ENCODE peak calls at places on chromosomes 3 and 15, in five cellular contexts. P is MCF 10A, J is foreskin fibroblast, O is epithelial cell of esophagus, Q is GM13976. G is an unnamed sample.

GRCh38 chr3:12710062-12710461 is 46.1 kb upstream of the RAF1 start:
- DNase-seq in P (no peak), J (no peak), O (no peak), Q (no peak), G (no peak)

GRCh38 chr3:23859839-23860382 is 54.2 kb downstream of the UBE2E1 start:
- DNase-seq in P (no peak), J (no peak), O (no peak), Q (no peak), G (no peak)

GRCh38 chr3:61964566-61964965 is 403.2 kb downstream of the PTPRG start:
- DNase-seq in P (no peak), J (peak; percentile 13), O (no peak), Q (no peak), G (no peak)

GRCh38 chr3:49134471-49135265 is 1.8 kb upstream of the LAMB2 start:
- DNase-seq in P (no peak), J (no peak), O (no peak), Q (no peak), G (no peak)

GRCh38 chr3:12470111-12470510 is 14.2 kb upstream of the TSEN2 start:
- DNase-seq in P (peak; percentile 15), J (peak; percentile 66), O (peak; percentile 53), Q (no peak), G (no peak)

GRCh38 chr15:49876401-49877038 is 242.5 kb downstream of the ATP8B4 start:
- DNase-seq in P (no peak), J (no peak), O (peak; percentile 46), Q (no peak), G (no peak)

GRCh38 chr3:13782501-13782900 is 97.4 kb downstream of the WNT7A start:
- DNase-seq in P (no peak), J (no peak), O (no peak), Q (no peak), G (no peak)

GRCh38 chr15:79170256-79170664 is 79.7 kb upstream of the RASGRF1 start:
- DNase-seq in P (peak; percentile 44), J (peak; percentile 9), O (peak; percentile 84), Q (no peak), G (no peak)

GRCh38 chr3:153927107-153927506 is 194.1 kb upstream of the ARHGEF26 start:
- DNase-seq in P (peak; percentile 72), J (peak; percentile 64), O (peak; percentile 38), Q (no peak), G (no peak)

GRCh38 chr3:111584724-111585123 is 10.4 kb downstream of the ZBED2 start:
- DNase-seq in P (no peak), J (no peak), O (no peak), Q (no peak), G (no peak)

GRCh38 chr3:197795200-197795599 is 4.1 kb downstream of the LRCH3 start:
- DNase-seq in P (peak; percentile 91), J (peak; percentile 94), O (peak; percentile 71), Q (no peak), G (no peak)

GRCh38 chr3:16496408-16497222 is 16.9 kb downstream of the RFTN1 start:
- DNase-seq in P (peak; percentile 55), J (no peak), O (peak; percentile 73), Q (no peak), G (no peak)

GRCh38 chr3:53350652-53351051 is 3.3 kb upstream of the DCP1A start:
- DNase-seq in P (peak; percentile 49), J (peak; percentile 33), O (peak; percentile 33), Q (peak; percentile 26), G (no peak)

GRCh38 chr15:63601026-63601726 is 4.0 kb downstream of the FBXL22 start:
- DNase-seq in P (peak; percentile 18), J (peak; percentile 35), O (peak; percentile 27), Q (peak; percentile 60), G (no peak)

GRCh38 chr3:197186887-197187588 is 111.4 kb downstream of the DLG1 start:
- DNase-seq in P (peak; percentile 77), J (peak; percentile 33), O (peak; percentile 63), Q (peak; percentile 52), G (peak; percentile 34)

GRCh38 chr3:188152660-188153497 is 1.1 kb upstream of the LPP start:
- DNase-seq in P (peak; percentile 77), J (peak; percentile 47), O (peak; percentile 69), Q (no peak), G (no peak)

GRCh38 chr3:164812042-164812441 is 266.3 kb downstream of the SI start:
- DNase-seq in P (no peak), J (no peak), O (no peak), Q (no peak), G (no peak)

GRCh38 chr3:164806188-164806587 is 272.1 kb downstream of the SI start:
- DNase-seq in P (no peak), J (no peak), O (peak; percentile 0), Q (no peak), G (no peak)
- TF ChIP-seq CTCF in P (no peak), J (no peak), O (no peak), Q (no peak), G (no peak)

GRCh38 chr3:78201066-78201465 is 1161.2 kb downstream of the ROBO2 start:
- DNase-seq in P (peak; percentile 2), J (no peak), O (no peak), Q (no peak), G (no peak)

DNA sequence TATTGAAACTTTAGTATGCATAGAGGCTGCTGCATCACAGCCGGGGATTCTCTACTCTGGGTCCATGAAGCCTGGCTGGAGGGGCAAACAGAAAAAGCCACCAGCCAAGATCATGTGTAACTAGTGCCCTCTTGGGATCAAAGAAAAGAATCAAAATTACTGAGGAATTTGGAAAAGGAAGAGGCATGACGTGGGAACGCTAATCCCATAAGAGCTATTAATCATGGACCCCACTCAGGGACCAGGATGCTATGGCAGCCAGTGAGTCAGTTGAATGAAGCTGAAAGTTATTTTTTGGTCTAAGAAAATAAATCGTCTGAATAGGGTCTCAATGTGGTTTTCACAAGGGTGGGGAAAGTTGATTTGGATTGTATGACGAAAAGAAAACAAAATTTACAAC is 1165.1 kb downstream of the ROBO2 start:
- DNase-seq in P (peak; percentile 48), J (peak; percentile 45), O (peak; percentile 35), Q (no peak), G (no peak)
- TF ChIP-seq CTCF in P (peak; percentile 22), J (no peak), O (no peak), Q (no peak), G (no peak)

DNA sequence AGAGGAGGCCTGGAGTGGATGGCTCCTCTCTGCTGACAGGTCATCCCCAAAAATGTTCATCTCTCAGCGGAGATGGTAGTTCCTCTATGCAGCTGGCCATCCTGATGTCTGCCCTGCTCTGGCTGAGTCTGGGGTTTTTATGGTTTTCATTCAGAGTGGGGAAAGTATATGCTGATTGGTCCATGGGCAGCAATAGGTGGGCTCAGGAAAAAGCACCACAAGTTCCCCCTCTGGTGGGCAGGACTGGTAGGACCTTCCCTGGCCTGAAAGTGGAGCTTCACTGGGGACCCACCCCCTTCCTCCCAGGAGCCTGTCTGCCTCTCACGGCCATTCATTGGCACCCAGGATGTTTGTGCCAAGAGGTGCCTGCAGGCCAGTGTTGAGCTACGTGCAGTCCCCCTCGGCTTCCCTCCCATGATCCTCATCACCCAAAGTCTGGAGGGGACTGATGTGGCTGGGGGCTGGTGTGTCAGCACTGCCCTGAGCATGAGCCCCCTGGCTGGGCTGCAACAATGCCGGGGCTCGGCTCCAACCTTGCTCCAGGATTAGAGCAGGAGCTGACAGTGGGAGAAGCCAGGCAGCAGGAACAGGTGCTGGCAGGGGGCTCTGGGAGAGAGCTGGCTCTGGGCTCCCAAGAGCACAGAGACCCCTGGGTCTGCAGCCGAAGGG is 13.1 kb upstream of the BLOC1S6 start:
- DNase-seq in P (peak; percentile 20), J (no peak), O (no peak), Q (no peak), G (no peak)
- TF ChIP-seq CTCF in P (peak; percentile 27), J (peak; percentile 40), O (no peak), Q (no peak), G (peak; percentile 27)

DNA sequence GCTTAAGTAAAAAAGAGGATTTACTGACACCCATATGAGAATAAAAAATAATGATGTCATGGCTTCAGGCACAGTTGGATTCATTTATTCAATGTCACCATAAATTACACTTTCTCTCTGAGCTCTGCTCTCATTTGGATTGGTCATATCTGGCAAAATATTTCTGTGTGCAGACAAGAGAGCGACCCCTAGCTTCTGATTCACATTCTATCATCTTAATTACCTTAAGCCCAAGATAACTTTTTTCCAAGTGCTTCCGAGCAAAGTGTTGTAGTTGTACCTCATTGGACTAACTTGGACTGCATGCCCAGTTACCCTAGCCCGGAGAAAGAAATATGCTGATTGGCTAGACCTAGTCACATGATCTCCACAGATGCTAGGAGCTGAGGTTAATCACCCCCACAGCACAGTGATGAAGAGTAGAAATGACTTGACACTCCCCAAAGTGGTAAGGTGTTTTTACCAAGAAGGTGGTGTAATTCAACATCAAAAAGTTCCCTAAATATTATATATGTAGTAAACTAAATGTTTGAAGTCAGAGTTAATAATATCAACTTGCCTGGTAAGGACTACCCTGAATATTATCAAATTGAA is 552.2 kb upstream of the SUCLG2 start:
- DNase-seq in P (peak; percentile 7), J (no peak), O (no peak), Q (no peak), G (no peak)
- TF ChIP-seq CTCF in P (no peak), J (no peak), O (no peak), Q (peak; percentile 3), G (peak; percentile 12)

GRCh38 chr3:52051444-52051843 is 4.9 kb downstream of the DUSP7 start:
- DNase-seq in P (no peak), J (no peak), O (no peak), Q (no peak), G (no peak)

GRCh38 chr3:52054689-52055511 is 1.5 kb downstream of the DUSP7 start:
- DNase-seq in P (no peak), J (no peak), O (peak; percentile 35), Q (no peak), G (no peak)

GRCh38 chr3:52055537-52056351 is 627 bp downstream of the DUSP7 start:
- DNase-seq in P (no peak), J (peak; percentile 54), O (peak; percentile 51), Q (peak; percentile 72), G (peak; percentile 73)

GRCh38 chr3:52052831-52053306 is 3.5 kb downstream of the DUSP7 start:
- DNase-seq in P (peak; percentile 87), J (peak; percentile 84), O (peak; percentile 77), Q (peak; percentile 63), G (peak; percentile 46)

GRCh38 chr3:52053307-52054304 is 2.8 kb downstream of the DUSP7 start:
- DNase-seq in P (peak; percentile 97), J (peak; percentile 51), O (peak; percentile 100), Q (peak; percentile 68), G (peak; percentile 66)
- TF ChIP-seq CTCF in P (peak; percentile 27), J (peak; percentile 27), O (peak; percentile 64), Q (peak; percentile 82), G (peak; percentile 79)

G was measured in GM13977.